ENCODE peak calls at places on chromosomes 4 and X, in five cellular contexts. One of them, this sample, is unnamed.

GRCh38 chrX:68932611-68933010 is 103.8 kb downstream of the EFNB1 start:
- DNase-seq in HL-60: no peak
- DNase-seq in stomach: no peak
- DNase-seq in GM12892: no peak
- DNase-seq in Panc1: no peak
- DNase-seq in this sample: no peak

GRCh38 chr4:152211936-152212675 is 323.8 kb downstream of the FBXW7 start:
- DNase-seq in HL-60: no peak
- DNase-seq in stomach: no peak
- DNase-seq in GM12892: no peak
- DNase-seq in Panc1: no peak
- DNase-seq in this sample: no peak

GRCh38 chr4:122329876-122330595 is 48.8 kb upstream of the ADAD1 start:
- DNase-seq in HL-60: no peak
- DNase-seq in stomach: no peak
- DNase-seq in GM12892: no peak
- DNase-seq in Panc1: no peak
- DNase-seq in this sample: no peak

GRCh38 chr4:143381171-143382118 is 44.8 kb downstream of the GAB1 start:
- DNase-seq in HL-60: no peak
- DNase-seq in stomach: peak
- DNase-seq in GM12892: no peak
- DNase-seq in Panc1: no peak
- DNase-seq in this sample: peak

GRCh38 chr4:92406488-92406887 is 102.7 kb downstream of the GRID2 start:
- DNase-seq in HL-60: no peak
- DNase-seq in stomach: no peak
- DNase-seq in GM12892: no peak
- DNase-seq in Panc1: no peak
- DNase-seq in this sample: no peak

GRCh38 chr4:84966382-84967291 is at the start of gene WDFY3:
- DNase-seq in HL-60: peak
- DNase-seq in stomach: peak
- DNase-seq in GM12892: no peak
- DNase-seq in Panc1: no peak
- DNase-seq in this sample: peak

GRCh38 chrX:10103023-10103422 is 53.8 kb upstream of the CLCN4 start:
- DNase-seq in HL-60: no peak
- DNase-seq in stomach: no peak
- DNase-seq in GM12892: no peak
- DNase-seq in Panc1: no peak
- DNase-seq in this sample: no peak

GRCh38 chr4:40924096-40924792 is 174.5 kb downstream of the NSUN7 start:
- DNase-seq in HL-60: peak
- DNase-seq in stomach: peak
- DNase-seq in GM12892: peak
- DNase-seq in Panc1: peak
- DNase-seq in this sample: no peak

GRCh38 chr4:103996637-103997036 is 276.9 kb upstream of the TACR3 start:
- DNase-seq in HL-60: no peak
- DNase-seq in stomach: no peak
- DNase-seq in GM12892: no peak
- DNase-seq in Panc1: peak
- DNase-seq in this sample: peak

GRCh38 chrX:135477576-135477975 is 42.9 kb upstream of the INTS6L start:
- DNase-seq in HL-60: peak
- DNase-seq in stomach: peak
- DNase-seq in GM12892: no peak
- DNase-seq in Panc1: peak
- DNase-seq in this sample: peak

GRCh38 chr4:9969526-9970398 is 51.5 kb downstream of the SLC2A9 start:
- DNase-seq in HL-60: no peak
- DNase-seq in stomach: no peak
- DNase-seq in GM12892: no peak
- DNase-seq in Panc1: no peak
- DNase-seq in this sample: no peak

GRCh38 chrX:9729161-9729885 is 36.3 kb downstream of the GPR143 start:
- DNase-seq in HL-60: no peak
- DNase-seq in stomach: no peak
- DNase-seq in GM12892: no peak
- DNase-seq in Panc1: no peak
- DNase-seq in this sample: no peak

GRCh38 chrX:128439159-128439558 is 387.0 kb upstream of the ACTRT1 start:
- DNase-seq in HL-60: no peak
- DNase-seq in stomach: no peak
- DNase-seq in GM12892: no peak
- DNase-seq in Panc1: no peak
- DNase-seq in this sample: no peak

GRCh38 chr4:55866973-55867574 is 13.6 kb downstream of the EXOC1 start:
- DNase-seq in HL-60: peak
- DNase-seq in stomach: no peak
- DNase-seq in GM12892: no peak
- DNase-seq in Panc1: no peak
- DNase-seq in this sample: no peak

GRCh38 chrX:12223650-12224049 is 85.4 kb downstream of the FRMPD4 start:
- DNase-seq in HL-60: no peak
- DNase-seq in stomach: no peak
- DNase-seq in GM12892: no peak
- DNase-seq in Panc1: no peak
- DNase-seq in this sample: no peak

GRCh38 chrX:23103546-23103945 is 103.8 kb downstream of the DDX53 start:
- DNase-seq in HL-60: no peak
- DNase-seq in stomach: no peak
- DNase-seq in GM12892: no peak
- DNase-seq in Panc1: no peak
- DNase-seq in this sample: no peak

GRCh38 chr4:100060765-100061416 is 110.8 kb upstream of the H2AZ1 start:
- DNase-seq in HL-60: no peak
- DNase-seq in stomach: no peak
- DNase-seq in GM12892: no peak
- DNase-seq in Panc1: no peak
- DNase-seq in this sample: no peak

GRCh38 chr4:186167605-186168004 is 23.8 kb upstream of the CYP4V2 start:
- DNase-seq in HL-60: no peak
- DNase-seq in stomach: no peak
- DNase-seq in GM12892: no peak
- DNase-seq in Panc1: no peak
- DNase-seq in this sample: no peak

GRCh38 chr4:181959121-181959520 is 284.1 kb upstream of the TENM3 start:
- DNase-seq in HL-60: no peak
- DNase-seq in stomach: no peak
- DNase-seq in GM12892: no peak
- DNase-seq in Panc1: no peak
- DNase-seq in this sample: no peak

GRCh38 chr4:3851881-3852280 is 85.7 kb downstream of the ADRA2C start:
- DNase-seq in HL-60: no peak
- DNase-seq in stomach: no peak
- DNase-seq in GM12892: no peak
- DNase-seq in Panc1: no peak
- DNase-seq in this sample: no peak

GRCh38 chrX:47047989-47048388 is 30.3 kb upstream of the RGN start:
- DNase-seq in HL-60: no peak
- DNase-seq in stomach: no peak
- DNase-seq in GM12892: no peak
- DNase-seq in Panc1: no peak
- DNase-seq in this sample: no peak

GRCh38 chr4:2923141-2923551 is 40.1 kb downstream of the NOP14 start:
- DNase-seq in HL-60: no peak
- DNase-seq in stomach: peak
- DNase-seq in GM12892: no peak
- DNase-seq in Panc1: no peak
- DNase-seq in this sample: no peak

GRCh38 chr4:25180524-25181131 is 20.4 kb upstream of the SEPSECS start:
- DNase-seq in HL-60: no peak
- DNase-seq in stomach: peak
- DNase-seq in GM12892: no peak
- DNase-seq in Panc1: no peak
- DNase-seq in this sample: peak

GRCh38 chr4:145130130-145130529 is 32.0 kb downstream of the ABCE1 start:
- DNase-seq in HL-60: no peak
- DNase-seq in stomach: no peak
- DNase-seq in GM12892: no peak
- DNase-seq in Panc1: no peak
- DNase-seq in this sample: no peak

GRCh38 chr4:8229341-8229975 is 30.4 kb downstream of the SH3TC1 start:
- DNase-seq in HL-60: no peak
- DNase-seq in stomach: no peak
- DNase-seq in GM12892: no peak
- DNase-seq in Panc1: no peak
- DNase-seq in this sample: no peak

GRCh38 chr4:8230033-8230432 is 30.9 kb downstream of the SH3TC1 start:
- DNase-seq in HL-60: no peak
- DNase-seq in stomach: no peak
- DNase-seq in GM12892: no peak
- DNase-seq in Panc1: no peak
- DNase-seq in this sample: no peak

GRCh38 chr4:8227201-8227770 is 28.2 kb downstream of the SH3TC1 start:
- DNase-seq in HL-60: no peak
- DNase-seq in stomach: no peak
- DNase-seq in GM12892: no peak
- DNase-seq in Panc1: no peak
- DNase-seq in this sample: no peak

GRCh38 chr4:8227771-8228318 is 28.8 kb downstream of the SH3TC1 start:
- DNase-seq in HL-60: no peak
- DNase-seq in stomach: no peak
- DNase-seq in GM12892: no peak
- DNase-seq in Panc1: no peak
- DNase-seq in this sample: no peak

GRCh38 chr4:8228319-8229250 is 29.5 kb downstream of the SH3TC1 start:
- DNase-seq in HL-60: peak
- DNase-seq in stomach: peak
- DNase-seq in GM12892: peak
- DNase-seq in Panc1: no peak
- DNase-seq in this sample: peak
- TF ChIP-seq POLR2AphosphoS5 in HL-60: peak
- TF ChIP-seq POLR2AphosphoS5 in stomach: peak
- TF ChIP-seq POLR2AphosphoS5 in GM12892: no peak
- TF ChIP-seq POLR2AphosphoS5 in Panc1: no peak
- TF ChIP-seq POLR2AphosphoS5 in this sample: peak

GRCh38 chr4:105137460-105137859 is 9.2 kb upstream of the TET2 start:
- DNase-seq in HL-60: no peak
- DNase-seq in stomach: no peak
- DNase-seq in GM12892: no peak
- DNase-seq in Panc1: no peak
- DNase-seq in this sample: no peak
- TF ChIP-seq POLR2AphosphoS5 in HL-60: no peak
- TF ChIP-seq POLR2AphosphoS5 in stomach: no peak
- TF ChIP-seq POLR2AphosphoS5 in GM12892: no peak
- TF ChIP-seq POLR2AphosphoS5 in Panc1: no peak
- TF ChIP-seq POLR2AphosphoS5 in this sample: no peak

GRCh38 chr4:108635070-108635655 is 14.8 kb downstream of the RPL34 start:
- DNase-seq in HL-60: no peak
- DNase-seq in stomach: no peak
- DNase-seq in GM12892: no peak
- DNase-seq in Panc1: no peak
- DNase-seq in this sample: no peak
- TF ChIP-seq POLR2AphosphoS5 in HL-60: peak
- TF ChIP-seq POLR2AphosphoS5 in stomach: no peak
- TF ChIP-seq POLR2AphosphoS5 in GM12892: no peak
- TF ChIP-seq POLR2AphosphoS5 in Panc1: no peak
- TF ChIP-seq POLR2AphosphoS5 in this sample: no peak

DNA sequence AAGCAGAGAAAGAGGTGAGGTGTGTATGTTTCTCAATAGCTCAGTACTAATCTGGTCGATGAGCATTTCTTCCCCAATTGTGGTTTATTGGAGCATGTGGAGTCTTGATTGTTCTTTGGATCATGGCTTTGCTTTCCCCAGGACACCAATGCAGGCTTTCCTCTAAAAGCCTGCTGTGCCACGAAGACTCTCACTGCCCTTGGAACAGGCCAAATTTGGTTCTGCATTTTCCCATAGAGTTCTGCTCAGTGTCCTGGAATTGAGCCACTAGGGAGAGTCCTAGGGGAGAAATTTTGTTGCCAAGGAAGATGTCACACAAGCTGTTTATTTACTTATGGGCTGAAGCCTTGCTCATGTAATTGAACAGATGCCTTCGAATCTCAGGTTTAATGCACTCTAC is 273.1 kb downstream of the DKK2 start:
- DNase-seq in HL-60: no peak
- DNase-seq in stomach: no peak
- DNase-seq in GM12892: no peak
- DNase-seq in Panc1: no peak
- DNase-seq in this sample: no peak
- TF ChIP-seq POLR2AphosphoS5 in HL-60: no peak
- TF ChIP-seq POLR2AphosphoS5 in stomach: no peak
- TF ChIP-seq POLR2AphosphoS5 in GM12892: no peak
- TF ChIP-seq POLR2AphosphoS5 in Panc1: no peak
- TF ChIP-seq POLR2AphosphoS5 in this sample: no peak

This sample was measured in prostate gland.